ENCODE peak calls at places on chromosome 13, in seven cellular contexts. O is SK-N-SH, L is GM12878, K is HCT116, M is HepG2, P is H1, T is K562. D is an unnamed sample.

GRCh38 chr13:33678906-33679657 is 138.9 kb upstream of the RFC3 start:
- DNase-seq in O (no peak), L (peak), K (no peak), M (peak), P (no peak), T (peak), D (no peak)

GRCh38 chr13:19782049-19782726 is 557 bp downstream of the PSPC1 start:
- DNase-seq in O (peak), L (no peak), K (no peak), M (no peak), P (no peak), T (peak), D (peak)

GRCh38 chr13:93416943-93417342 is 190.3 kb downstream of the GPC6 start:
- DNase-seq in O (no peak), L (no peak), K (no peak), M (no peak), P (no peak), T (no peak), D (no peak)

GRCh38 chr13:110470272-110471009 is 91.1 kb downstream of the RAB20 start:
- DNase-seq in O (peak), L (no peak), K (no peak), M (no peak), P (no peak), T (no peak), D (no peak)

GRCh38 chr13:20566424-20566916 is 487 bp upstream of the IFT88 start:
- DNase-seq in O (no peak), L (no peak), K (peak), M (peak), P (peak), T (no peak), D (peak)

GRCh38 chr13:50693755-50694154 is 149.7 kb downstream of the DLEU7 start:
- DNase-seq in O (no peak), L (no peak), K (no peak), M (no peak), P (no peak), T (no peak), D (no peak)

GRCh38 chr13:113117335-113117872 is 5.2 kb upstream of the F10 start:
- DNase-seq in O (no peak), L (no peak), K (no peak), M (no peak), P (no peak), T (no peak), D (no peak)

GRCh38 chr13:114231886-114232285 is 2.8 kb upstream of the CDC16 start:
- DNase-seq in O (no peak), L (no peak), K (no peak), M (no peak), P (no peak), T (no peak), D (no peak)

GRCh38 chr13:112648101-112648500 is 41.7 kb upstream of the ATP11A start:
- DNase-seq in O (no peak), L (no peak), K (no peak), M (no peak), P (no peak), T (no peak), D (no peak)

GRCh38 chr13:40982772-40983171 is 36.3 kb downstream of the ELF1 start:
- DNase-seq in O (peak), L (peak), K (no peak), M (no peak), P (no peak), T (no peak), D (no peak)

GRCh38 chr13:27199691-27200090 is 28.1 kb upstream of the USP12 start:
- DNase-seq in O (no peak), L (no peak), K (no peak), M (no peak), P (no peak), T (no peak), D (no peak)

GRCh38 chr13:93172109-93172508 is 54.5 kb upstream of the GPC6 start:
- DNase-seq in O (no peak), L (no peak), K (no peak), M (peak), P (no peak), T (no peak), D (no peak)

GRCh38 chr13:113782472-113782871 is 23.4 kb downstream of the TMEM255B start:
- DNase-seq in O (no peak), L (no peak), K (no peak), M (no peak), P (no peak), T (no peak), D (no peak)

GRCh38 chr13:36414461-36414860 is 17.8 kb upstream of the CCNA1 start:
- DNase-seq in O (no peak), L (no peak), K (no peak), M (no peak), P (no peak), T (no peak), D (no peak)

GRCh38 chr13:35388979-35389378 is 87.5 kb downstream of the MAB21L1 start:
- DNase-seq in O (peak), L (no peak), K (no peak), M (no peak), P (no peak), T (no peak), D (no peak)

GRCh38 chr13:34364633-34365032 is 546.7 kb downstream of the RFC3 start:
- DNase-seq in O (no peak), L (no peak), K (no peak), M (no peak), P (no peak), T (no peak), D (no peak)

GRCh38 chr13:110400786-110401533 is 93.9 kb downstream of the COL4A2 start:
- DNase-seq in O (no peak), L (no peak), K (no peak), M (no peak), P (no peak), T (no peak), D (no peak)

GRCh38 chr13:39767791-39768564 is 112.5 kb downstream of the COG6 start:
- DNase-seq in O (no peak), L (no peak), K (no peak), M (no peak), P (no peak), T (no peak), D (no peak)

GRCh38 chr13:34577051-34577450 is 365.0 kb upstream of the NBEA start:
- DNase-seq in O (no peak), L (no peak), K (no peak), M (no peak), P (no peak), T (no peak), D (no peak)

GRCh38 chr13:26589754-26590153 is 32.3 kb downstream of the WASF3 start:
- DNase-seq in O (no peak), L (no peak), K (no peak), M (no peak), P (no peak), T (no peak), D (no peak)

GRCh38 chr13:98984118-98984517 is 6.3 kb upstream of the DOCK9 start:
- DNase-seq in O (no peak), L (no peak), K (no peak), M (peak), P (no peak), T (no peak), D (peak)

GRCh38 chr13:111304603-111305289 is 15.7 kb upstream of the TEX29 start:
- DNase-seq in O (no peak), L (no peak), K (no peak), M (no peak), P (no peak), T (no peak), D (no peak)

GRCh38 chr13:24741016-24741662 is 22.8 kb upstream of the RNF17 start:
- DNase-seq in O (no peak), L (no peak), K (no peak), M (peak), P (no peak), T (peak), D (peak)

GRCh38 chr13:92074658-92075057 is 676.2 kb downstream of the GPC5 start:
- DNase-seq in O (peak), L (no peak), K (no peak), M (peak), P (no peak), T (no peak), D (peak)
- TF ChIP-seq JUND in O (no peak), L (no peak), K (no peak), M (no peak), P (no peak), T (no peak), D (no peak)

DNA sequence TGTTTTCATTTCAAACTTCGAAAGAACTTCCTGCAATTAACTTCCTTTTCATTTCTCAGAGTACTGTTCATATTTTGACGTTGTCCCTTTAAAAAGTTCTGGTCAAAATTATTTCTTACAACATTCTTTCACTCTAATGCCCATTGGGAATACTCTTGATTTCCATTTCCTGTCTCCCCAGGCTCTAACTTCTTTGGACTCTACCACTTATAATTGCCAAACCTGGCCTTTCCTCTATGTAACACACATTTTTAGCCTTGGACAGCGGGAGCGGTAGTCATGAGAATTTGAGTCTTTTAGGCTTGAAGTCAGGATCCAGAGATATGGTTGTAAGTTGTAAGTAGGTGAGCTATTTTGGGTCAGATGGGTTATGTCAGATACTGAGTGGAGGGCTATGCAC is 163.5 kb upstream of the SPRY2 start:
- DNase-seq in O (no peak), L (no peak), K (no peak), M (no peak), P (no peak), T (no peak), D (no peak)
- TF ChIP-seq JUND in O (no peak), L (no peak), K (no peak), M (no peak), P (no peak), T (no peak), D (no peak)

GRCh38 chr13:48579167-48579918 is 46.5 kb upstream of the RCBTB2 start:
- DNase-seq in O (no peak), L (peak), K (no peak), M (no peak), P (no peak), T (no peak), D (no peak)
- TF ChIP-seq JUND in O (no peak), L (no peak), K (no peak), M (no peak), P (no peak), T (no peak), D (no peak)

GRCh38 chr13:105920375-105920774 is 615.1 kb downstream of the EFNB2 start:
- DNase-seq in O (no peak), L (no peak), K (peak), M (no peak), P (no peak), T (no peak), D (no peak)
- TF ChIP-seq JUND in O (no peak), L (no peak), K (peak), M (no peak), P (no peak), T (no peak), D (no peak)